ENCODE peak calls at places on chromosomes 16 and 17, in six cellular contexts. One of them, this sample, is unnamed.

GRCh38 chr17:17598003-17598402 is 6.5 kb upstream of the PEMT start:
- DNase-seq in NCI-H510A: no peak
- DNase-seq in choroid plexus epithelial cell: no peak
- DNase-seq in C1 segment of cervical spinal cord: no peak
- DNase-seq in transverse colon: no peak
- DNase-seq in foreskin keratinocyte: no peak
- DNase-seq in this sample: no peak

GRCh38 chr17:35089846-35090193 is 26.3 kb upstream of the RFFL start:
- DNase-seq in NCI-H510A: no peak
- DNase-seq in C1 segment of cervical spinal cord: no peak
- DNase-seq in foreskin keratinocyte: peak; percentile 73
- DNase-seq in transverse colon: peak; percentile 17
- DNase-seq in choroid plexus epithelial cell: peak; percentile 47
- DNase-seq in this sample: peak; percentile 43

GRCh38 chr16:24491721-24492120 is 47.6 kb upstream of the RBBP6 start:
- DNase-seq in foreskin keratinocyte: no peak
- DNase-seq in transverse colon: no peak
- DNase-seq in NCI-H510A: no peak
- DNase-seq in C1 segment of cervical spinal cord: no peak
- DNase-seq in choroid plexus epithelial cell: no peak
- DNase-seq in this sample: peak; percentile 56

GRCh38 chr16:87832137-87832527 is 37.2 kb downstream of the SLC7A5 start:
- DNase-seq in NCI-H510A: no peak
- DNase-seq in choroid plexus epithelial cell: no peak
- DNase-seq in C1 segment of cervical spinal cord: no peak
- DNase-seq in transverse colon: no peak
- DNase-seq in foreskin keratinocyte: no peak
- DNase-seq in this sample: no peak

GRCh38 chr16:14150796-14151195 is 79.7 kb downstream of the MRTFB start:
- DNase-seq in NCI-H510A: no peak
- DNase-seq in foreskin keratinocyte: no peak
- DNase-seq in choroid plexus epithelial cell: peak; percentile 8
- DNase-seq in transverse colon: no peak
- DNase-seq in C1 segment of cervical spinal cord: no peak
- DNase-seq in this sample: no peak

GRCh38 chr17:63930951-63931575 is 1.1 kb downstream of the CD79B start:
- DNase-seq in NCI-H510A: no peak
- DNase-seq in choroid plexus epithelial cell: no peak
- DNase-seq in C1 segment of cervical spinal cord: no peak
- DNase-seq in transverse colon: peak; percentile 80
- DNase-seq in foreskin keratinocyte: no peak
- DNase-seq in this sample: no peak

GRCh38 chr17:42124256-42124655 is 1.7 kb downstream of the HSPB9 start:
- DNase-seq in transverse colon: no peak
- DNase-seq in foreskin keratinocyte: no peak
- DNase-seq in C1 segment of cervical spinal cord: no peak
- DNase-seq in NCI-H510A: no peak
- DNase-seq in choroid plexus epithelial cell: no peak
- DNase-seq in this sample: no peak

GRCh38 chr17:50414808-50415207 is 11.2 kb upstream of the ACSF2 start:
- DNase-seq in foreskin keratinocyte: no peak
- DNase-seq in choroid plexus epithelial cell: peak; percentile 46
- DNase-seq in NCI-H510A: no peak
- DNase-seq in C1 segment of cervical spinal cord: no peak
- DNase-seq in transverse colon: no peak
- DNase-seq in this sample: no peak

GRCh38 chr16:8944113-8944765 is 19.5 kb downstream of the USP7 start:
- DNase-seq in choroid plexus epithelial cell: no peak
- DNase-seq in C1 segment of cervical spinal cord: no peak
- DNase-seq in foreskin keratinocyte: no peak
- DNase-seq in transverse colon: no peak
- DNase-seq in NCI-H510A: no peak
- DNase-seq in this sample: no peak

GRCh38 chr17:75842963-75843576 is 1.1 kb downstream of the UNC13D start:
- DNase-seq in choroid plexus epithelial cell: no peak
- DNase-seq in NCI-H510A: no peak
- DNase-seq in C1 segment of cervical spinal cord: no peak
- DNase-seq in foreskin keratinocyte: no peak
- DNase-seq in transverse colon: no peak
- DNase-seq in this sample: no peak

GRCh38 chr17:4591529-4591928 is 7.2 kb downstream of the SMTNL2 start:
- DNase-seq in choroid plexus epithelial cell: peak; percentile 52
- DNase-seq in NCI-H510A: no peak
- DNase-seq in foreskin keratinocyte: no peak
- DNase-seq in transverse colon: no peak
- DNase-seq in C1 segment of cervical spinal cord: no peak
- DNase-seq in this sample: peak; percentile 25

GRCh38 chr16:83138512-83138911 is 511.7 kb downstream of the CDH13 start:
- DNase-seq in foreskin keratinocyte: no peak
- DNase-seq in NCI-H510A: no peak
- DNase-seq in C1 segment of cervical spinal cord: no peak
- DNase-seq in transverse colon: no peak
- DNase-seq in choroid plexus epithelial cell: no peak
- DNase-seq in this sample: no peak

GRCh38 chr17:68057531-68057952 is 22.0 kb downstream of the KPNA2 start:
- DNase-seq in C1 segment of cervical spinal cord: no peak
- DNase-seq in choroid plexus epithelial cell: peak; percentile 72
- DNase-seq in transverse colon: peak; percentile 35
- DNase-seq in NCI-H510A: no peak
- DNase-seq in foreskin keratinocyte: no peak
- DNase-seq in this sample: no peak

GRCh38 chr17:72416905-72417304 is 296.1 kb downstream of the SOX9 start:
- DNase-seq in transverse colon: no peak
- DNase-seq in NCI-H510A: no peak
- DNase-seq in choroid plexus epithelial cell: no peak
- DNase-seq in C1 segment of cervical spinal cord: no peak
- DNase-seq in foreskin keratinocyte: no peak
- DNase-seq in this sample: no peak

GRCh38 chr17:2511462-2512369 is at the start of gene METTL16:
- DNase-seq in NCI-H510A: peak; percentile 98
- DNase-seq in foreskin keratinocyte: peak; percentile 97
- DNase-seq in choroid plexus epithelial cell: peak; percentile 100
- DNase-seq in C1 segment of cervical spinal cord: peak; percentile 83
- DNase-seq in transverse colon: peak; percentile 98
- DNase-seq in this sample: peak; percentile 98

GRCh38 chr17:60468371-60468770 is 46.1 kb downstream of the CHCT1 start:
- DNase-seq in transverse colon: no peak
- DNase-seq in foreskin keratinocyte: no peak
- DNase-seq in choroid plexus epithelial cell: peak; percentile 48
- DNase-seq in C1 segment of cervical spinal cord: no peak
- DNase-seq in NCI-H510A: no peak
- DNase-seq in this sample: no peak

GRCh38 chr17:45974916-45975630 is 24.0 kb upstream of the STH start:
- DNase-seq in choroid plexus epithelial cell: no peak
- DNase-seq in NCI-H510A: no peak
- DNase-seq in C1 segment of cervical spinal cord: no peak
- DNase-seq in transverse colon: no peak
- DNase-seq in foreskin keratinocyte: no peak
- DNase-seq in this sample: no peak

GRCh38 chr16:14487579-14487978 is 142.5 kb downstream of the PARN start:
- DNase-seq in NCI-H510A: no peak
- DNase-seq in transverse colon: peak; percentile 19
- DNase-seq in choroid plexus epithelial cell: no peak
- DNase-seq in C1 segment of cervical spinal cord: no peak
- DNase-seq in foreskin keratinocyte: no peak
- DNase-seq in this sample: no peak

GRCh38 chr16:2515180-2515803 is 1.5 kb downstream of the ATP6V0C start:
- DNase-seq in foreskin keratinocyte: no peak
- DNase-seq in NCI-H510A: no peak
- DNase-seq in choroid plexus epithelial cell: no peak
- DNase-seq in C1 segment of cervical spinal cord: no peak
- DNase-seq in transverse colon: no peak
- DNase-seq in this sample: no peak

GRCh38 chr16:23699100-23699499 is 13.9 kb downstream of the ERN2 start:
- DNase-seq in C1 segment of cervical spinal cord: no peak
- DNase-seq in choroid plexus epithelial cell: no peak
- DNase-seq in transverse colon: peak; percentile 86
- DNase-seq in foreskin keratinocyte: peak; percentile 9
- DNase-seq in NCI-H510A: no peak
- DNase-seq in this sample: no peak

GRCh38 chr17:8075574-8076342 is 11.8 kb downstream of the ALOX12B start:
- DNase-seq in transverse colon: no peak
- DNase-seq in choroid plexus epithelial cell: no peak
- DNase-seq in C1 segment of cervical spinal cord: no peak
- DNase-seq in NCI-H510A: no peak
- DNase-seq in foreskin keratinocyte: no peak
- DNase-seq in this sample: no peak

GRCh38 chr17:28142355-28142754 is 99.9 kb downstream of the NLK start:
- DNase-seq in foreskin keratinocyte: no peak
- DNase-seq in transverse colon: no peak
- DNase-seq in choroid plexus epithelial cell: no peak
- DNase-seq in NCI-H510A: no peak
- DNase-seq in C1 segment of cervical spinal cord: no peak
- DNase-seq in this sample: no peak

GRCh38 chr17:57608369-57609124 is 136.6 kb downstream of the CCDC182 start:
- DNase-seq in foreskin keratinocyte: no peak
- DNase-seq in transverse colon: no peak
- DNase-seq in choroid plexus epithelial cell: no peak
- DNase-seq in NCI-H510A: peak; percentile 35
- DNase-seq in C1 segment of cervical spinal cord: no peak
- DNase-seq in this sample: no peak

GRCh38 chr16:2770057-2770780 is 6.9 kb downstream of the ELOB start:
- DNase-seq in choroid plexus epithelial cell: no peak
- DNase-seq in C1 segment of cervical spinal cord: no peak
- DNase-seq in NCI-H510A: no peak
- DNase-seq in foreskin keratinocyte: no peak
- DNase-seq in transverse colon: no peak
- DNase-seq in this sample: no peak

GRCh38 chr16:86988920-86989715 is 328.1 kb downstream of the C16orf95 start:
- DNase-seq in transverse colon: no peak
- DNase-seq in foreskin keratinocyte: no peak
- DNase-seq in C1 segment of cervical spinal cord: no peak
- DNase-seq in choroid plexus epithelial cell: no peak
- DNase-seq in NCI-H510A: no peak
- DNase-seq in this sample: no peak

GRCh38 chr16:88437367-88437964 is 15.6 kb upstream of the ZFPM1 start:
- DNase-seq in NCI-H510A: no peak
- DNase-seq in C1 segment of cervical spinal cord: no peak
- DNase-seq in choroid plexus epithelial cell: no peak
- DNase-seq in transverse colon: peak; percentile 63
- DNase-seq in foreskin keratinocyte: no peak
- DNase-seq in this sample: peak; percentile 70

GRCh38 chr16:30144917-30145316 is 21.9 kb upstream of the MAPK3 start:
- DNase-seq in C1 segment of cervical spinal cord: no peak
- DNase-seq in NCI-H510A: no peak
- DNase-seq in transverse colon: no peak
- DNase-seq in choroid plexus epithelial cell: no peak
- DNase-seq in foreskin keratinocyte: no peak
- DNase-seq in this sample: no peak